ENCODE peak calls at places on chromosome 22, in six cellular contexts. W, F, V, U, Y and T are unnamed samples.

GRCh38 chr22:30370681-30371080 is 13.9 kb downstream of the CCDC157 start:
- DNase-seq in V (no peak), Y (no peak), F (no peak), W (no peak), U (no peak), T (no peak)

GRCh38 chr22:24027389-24027980 is 16.4 kb downstream of the CABIN1 start:
- DNase-seq in U (no peak), F (no peak), V (no peak), W (no peak), Y (no peak), T (no peak)

GRCh38 chr22:38518620-38519019 is 12.5 kb upstream of the DDX17 start:
- DNase-seq in F (no peak), V (no peak), Y (no peak), W (no peak), U (no peak), T (no peak)

GRCh38 chr22:35437038-35437437 is 37.1 kb downstream of the MCM5 start:
- DNase-seq in W (no peak), F (no peak), V (peak; percentile 32), U (peak; percentile 83), Y (no peak), T (peak; percentile 37)

GRCh38 chr22:48934446-48934845 is 893.2 kb downstream of the BRD1 start:
- DNase-seq in V (no peak), W (no peak), U (no peak), F (no peak), Y (no peak), T (no peak)

GRCh38 chr22:38446018-38446601 is 8.9 kb downstream of the KCNJ4 start:
- DNase-seq in U (no peak), F (no peak), Y (no peak), W (no peak), V (no peak), T (no peak)

GRCh38 chr22:33793464-33793863 is 126.8 kb downstream of the LARGE1 start:
- DNase-seq in V (no peak), F (no peak), W (no peak), U (no peak), Y (no peak), T (no peak)

GRCh38 chr22:44665115-44665514 is 36.9 kb upstream of the PRR5 start:
- DNase-seq in Y (no peak), V (no peak), W (no peak), U (peak; percentile 42), F (peak; percentile 23), T (no peak)

GRCh38 chr22:32951081-32951806 is 106.9 kb downstream of the SYN3 start:
- DNase-seq in V (no peak), U (peak; percentile 70), W (no peak), Y (no peak), F (peak; percentile 43), T (peak; percentile 21)

GRCh38 chr22:37892566-37893338 is 13.3 kb upstream of the MICALL1 start:
- DNase-seq in Y (no peak), U (no peak), V (no peak), F (no peak), W (peak; percentile 64), T (no peak)

GRCh38 chr22:38032681-38033521 is 24.3 kb upstream of the PICK1 start:
- DNase-seq in F (no peak), V (no peak), Y (no peak), U (no peak), W (peak; percentile 82), T (no peak)

GRCh38 chr22:21624120-21624879 is 5.5 kb downstream of the YDJC start:
- DNase-seq in U (peak; percentile 89), Y (no peak), F (peak; percentile 76), V (peak; percentile 38), W (peak; percentile 38), T (peak; percentile 62)

GRCh38 chr22:41234815-41235687 is 5.7 kb downstream of the CHADL start:
- DNase-seq in U (no peak), F (no peak), W (no peak), V (no peak), Y (no peak), T (no peak)

GRCh38 chr22:42991010-42991651 is 23.8 kb downstream of the PACSIN2 start:
- DNase-seq in W (peak; percentile 76), F (no peak), V (peak; percentile 50), Y (no peak), U (no peak), T (no peak)

GRCh38 chr22:35313311-35314121 is 13.8 kb downstream of the TOM1 start:
- DNase-seq in V (peak; percentile 61), Y (peak; percentile 93), W (peak; percentile 69), U (no peak), F (no peak), T (no peak)

GRCh38 chr22:31313366-31314147 is 21.3 kb upstream of the PIK3IP1 start:
- DNase-seq in W (peak; percentile 67), U (peak; percentile 95), Y (peak; percentile 88), V (peak; percentile 83), F (peak; percentile 75), T (peak; percentile 62)

GRCh38 chr22:22789233-22789921 is 98.2 kb upstream of the IGLL5 start:
- DNase-seq in Y (no peak), V (no peak), F (no peak), W (no peak), U (no peak), T (no peak)

GRCh38 chr22:30279932-30280331 is 9.4 kb downstream of the CASTOR1 start:
- DNase-seq in F (no peak), W (no peak), U (no peak), V (no peak), Y (no peak), T (no peak)

GRCh38 chr22:40729284-40729683 is 50.0 kb downstream of the MCHR1 start:
- DNase-seq in U (no peak), F (no peak), Y (no peak), V (no peak), W (no peak), T (no peak)

GRCh38 chr22:28835630-28836189 is 35.3 kb upstream of the XBP1 start:
- DNase-seq in Y (no peak), W (no peak), V (no peak), F (no peak), U (no peak), T (no peak)

GRCh38 chr22:28838971-28839370 is 38.6 kb upstream of the XBP1 start:
- DNase-seq in U (no peak), V (no peak), F (no peak), Y (no peak), W (no peak), T (no peak)

GRCh38 chr22:28837640-28838039 is 37.3 kb upstream of the XBP1 start:
- DNase-seq in W (no peak), F (peak; percentile 56), U (no peak), V (no peak), Y (no peak), T (no peak)

GRCh38 chr22:28843633-28844032 is 39.7 kb upstream of the ZNRF3 start:
- DNase-seq in W (no peak), F (no peak), V (no peak), Y (no peak), U (no peak), T (no peak)

DNA sequence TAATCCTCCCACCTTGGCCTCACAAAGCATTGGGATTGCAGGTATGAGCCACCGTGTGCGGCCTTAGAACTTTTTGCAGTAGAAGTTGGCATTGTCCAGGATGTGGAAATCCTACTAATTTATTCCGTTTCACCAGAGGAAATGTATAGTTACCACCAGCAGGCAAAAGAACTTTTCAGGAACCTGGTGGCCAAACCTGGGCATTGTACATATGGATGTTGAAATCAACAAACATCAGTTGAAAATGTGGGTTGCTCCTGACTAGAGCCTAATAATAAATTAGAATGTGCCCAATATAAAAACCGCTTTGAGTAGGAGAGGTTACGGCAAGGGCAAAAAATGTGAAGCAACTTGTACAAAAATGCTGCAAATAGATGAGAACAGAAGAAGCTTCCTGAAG is 40.7 kb upstream of the XBP1 start:
- DNase-seq in F (no peak), V (no peak), Y (no peak), U (no peak), W (no peak), T (no peak)
- TF ChIP-seq CTCF in F (no peak), V (no peak), Y (no peak), U (no peak), W (no peak), T (no peak)

DNA sequence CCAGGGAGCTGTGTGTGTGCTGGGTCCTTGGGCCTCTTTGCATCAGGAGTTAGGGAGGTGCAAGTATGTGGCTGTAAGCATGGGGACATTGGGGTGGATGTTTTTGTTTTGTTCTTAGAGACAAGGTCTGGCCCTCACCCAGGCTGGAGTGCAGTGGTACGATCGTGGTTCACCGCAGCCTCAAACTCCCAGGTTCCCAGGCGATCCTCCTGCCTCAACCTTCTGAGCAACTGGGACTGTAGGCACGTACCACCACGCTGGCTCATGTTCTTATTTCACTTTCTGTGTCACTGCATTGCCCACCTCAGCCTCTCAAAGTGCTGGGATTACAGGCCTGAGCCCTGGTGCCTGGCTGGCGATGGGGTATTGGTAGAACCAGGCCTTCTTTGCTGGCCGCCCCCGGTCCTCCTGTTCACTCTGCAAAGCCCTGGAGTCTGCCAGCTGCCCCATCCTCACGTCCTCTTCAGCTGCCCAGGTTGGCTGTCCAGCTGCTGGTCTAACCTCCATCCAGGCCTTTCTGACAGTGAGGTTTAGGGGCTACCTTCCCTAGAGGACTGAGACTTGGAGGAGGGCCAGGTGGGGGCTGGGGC is 851 bp upstream of the GRAMD4 start:
- DNase-seq in U (no peak), W (no peak), F (no peak), Y (no peak), V (no peak), T (no peak)
- H3K27ac ChIP-seq in U (no peak overlapping the region), W (no peak overlapping the region), F (peak overlapping the region; percentile 60), Y (no peak overlapping the region), V (no peak overlapping the region), T (no peak overlapping the region)

DNA sequence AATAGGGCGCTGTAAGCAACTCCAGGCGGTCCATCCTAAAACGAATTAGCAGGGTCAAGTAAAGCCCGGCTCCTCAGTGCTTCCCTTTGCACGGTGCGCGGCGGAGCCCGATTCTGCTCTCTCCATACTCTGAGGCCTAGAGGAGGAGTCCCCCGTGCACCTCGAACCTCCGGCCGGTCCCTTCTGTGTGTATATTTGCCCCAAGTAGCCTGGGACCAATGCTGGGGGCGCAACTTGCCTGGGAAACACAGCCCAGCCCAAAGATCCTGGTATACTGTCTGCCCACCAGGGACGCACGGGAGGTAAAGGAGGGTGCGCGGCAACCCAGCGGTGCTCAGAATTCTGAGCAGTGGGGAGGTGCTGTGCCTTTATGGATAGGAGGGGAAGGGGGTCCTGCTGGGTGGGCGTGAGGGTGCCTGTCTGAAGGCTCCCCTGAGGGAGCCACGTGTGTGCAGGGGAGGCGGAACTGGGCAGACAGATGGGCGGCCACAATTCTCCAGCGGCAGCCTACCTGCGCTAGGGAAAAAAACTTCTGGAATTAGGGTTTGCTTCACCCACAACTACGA is 4.8 kb upstream of the TBX1 start:
- DNase-seq in U (peak; percentile 55), Y (no peak), W (no peak), F (no peak), V (no peak), T (no peak)
- TF ChIP-seq EZH2 in U (peak; percentile 99), Y (peak; percentile 81), W (peak; percentile 82), F (peak; percentile 92), V (no peak), T (no peak)

GRCh38 chr22:18997306-18997924 is 61.3 kb upstream of the PRODH start:
- DNase-seq in Y (no peak), W (no peak), U (no peak), F (no peak), V (no peak), T (no peak)

GRCh38 chr22:18998998-18999397 is 62.9 kb upstream of the PRODH start:
- DNase-seq in V (no peak), Y (no peak), U (peak; percentile 92), F (peak; percentile 80), W (no peak), T (peak; percentile 35)

GRCh38 chr22:18997925-18998315 is 61.8 kb upstream of the PRODH start:
- DNase-seq in Y (no peak), U (peak; percentile 24), V (no peak), W (no peak), F (peak; percentile 38), T (no peak)

GRCh38 chr22:19001204-19001603 is 65.1 kb upstream of the PRODH start:
- DNase-seq in W (no peak), V (no peak), Y (no peak), F (no peak), U (no peak), T (no peak)

GRCh38 chr22:18999416-18999815 is 63.3 kb upstream of the PRODH start:
- DNase-seq in Y (no peak), V (no peak), W (no peak), U (no peak), F (no peak), T (no peak)
- TF ChIP-seq CTCF in Y (no peak), V (no peak), W (no peak), U (no peak), F (no peak), T (no peak)